ENCODE peak calls at places on chromosomes 7 and 10, in five cellular contexts. E is K562, Q is suprapubic skin, A is A549, F is HepG2. T is an unnamed sample.

GRCh38 chr7:70696139-70696782 is 435.7 kb upstream of the GALNT17 start:
- DNase-seq in E (no peak), F (no peak), Q (no peak), A (peak), T (no peak)

GRCh38 chr7:134720091-134720935 is 59.1 kb upstream of the CALD1 start:
- DNase-seq in A (no peak), E (no peak), Q (no peak), F (no peak), T (no peak)

GRCh38 chr10:104683567-104683966 is 42.5 kb downstream of the SORCS3 start:
- DNase-seq in Q (no peak), E (no peak), F (no peak), A (no peak), T (no peak)

GRCh38 chr7:129376778-129377700 is 57.2 kb upstream of the STRIP2 start:
- DNase-seq in Q (no peak), E (no peak), A (no peak), F (no peak), T (no peak)

GRCh38 chr10:22308390-22308789 is 7.8 kb upstream of the COMMD3 start:
- DNase-seq in F (no peak), E (no peak), Q (no peak), A (peak), T (no peak)

GRCh38 chr10:23325132-23325531 is 19.5 kb downstream of the C10orf67 start:
- DNase-seq in F (no peak), Q (no peak), E (no peak), A (no peak), T (no peak)

GRCh38 chr7:151010307-151011096 is 13.8 kb downstream of the ATG9B start:
- DNase-seq in A (no peak), E (peak), F (no peak), Q (no peak), T (no peak)

GRCh38 chr7:45596665-45597095 is 22.5 kb downstream of the ADCY1 start:
- DNase-seq in A (no peak), F (no peak), E (no peak), Q (no peak), T (no peak)

GRCh38 chr10:62632071-62632809 is 172.3 kb upstream of the ADO start:
- DNase-seq in A (peak), F (no peak), Q (no peak), E (no peak), T (no peak)

GRCh38 chr7:29596593-29597178 is 33.1 kb downstream of the PRR15 start:
- DNase-seq in E (no peak), F (no peak), A (no peak), Q (no peak), T (no peak)

GRCh38 chr10:58237014-58237830 is 30.5 kb downstream of the IPMK start:
- DNase-seq in F (peak), Q (no peak), E (no peak), A (peak), T (no peak)

GRCh38 chr10:133039823-133040704 is 47.7 kb upstream of the ADGRA1 start:
- DNase-seq in F (no peak), A (no peak), E (no peak), Q (no peak), T (no peak)

GRCh38 chr10:79104264-79104954 is 35.6 kb downstream of the ZMIZ1 start:
- DNase-seq in Q (no peak), E (no peak), A (no peak), F (no peak), T (peak)

GRCh38 chr7:38162036-38162435 is 16.0 kb upstream of the STARD3NL start:
- DNase-seq in F (no peak), E (no peak), A (no peak), Q (no peak), T (no peak)

GRCh38 chr10:119209050-119209735 is 1.8 kb downstream of the GRK5 start:
- DNase-seq in F (peak), Q (peak), A (peak), E (peak), T (peak)

GRCh38 chr7:79615466-79615865 is 162.0 kb upstream of the MAGI2 start:
- DNase-seq in Q (no peak), F (no peak), E (no peak), A (no peak), T (no peak)

GRCh38 chr10:60907972-60908371 is 36.0 kb downstream of the RHOBTB1 start:
- DNase-seq in Q (no peak), E (no peak), A (no peak), F (no peak), T (no peak)

GRCh38 chr10:48377751-48378585 is 71.5 kb downstream of the MAPK8 start:
- DNase-seq in F (no peak), E (no peak), A (no peak), Q (no peak), T (no peak)

GRCh38 chr10:28463676-28464395 is 69.1 kb upstream of the WAC start:
- DNase-seq in F (no peak), Q (no peak), E (no peak), A (no peak), T (no peak)

GRCh38 chr7:38675500-38676106 is 44.4 kb upstream of the AMPH start:
- DNase-seq in A (no peak), F (no peak), E (no peak), Q (no peak), T (no peak)

GRCh38 chr7:92730808-92731207 is 105.6 kb downstream of the CDK6 start:
- DNase-seq in E (no peak), Q (no peak), F (no peak), A (no peak), T (no peak)

GRCh38 chr10:121183241-121183640 is 332.1 kb downstream of the WDR11 start:
- DNase-seq in Q (no peak), A (no peak), E (no peak), F (no peak), T (no peak)

GRCh38 chr7:26167293-26167934 is 15.4 kb downstream of the NFE2L3 start:
- DNase-seq in A (no peak), Q (no peak), F (no peak), E (no peak), T (no peak)

GRCh38 chr10:25934673-25935139 is 677 bp downstream of the MYO3A start:
- DNase-seq in A (peak), F (no peak), Q (no peak), E (peak), T (no peak)

GRCh38 chr7:158816995-158817394 is 12.3 kb downstream of the ESYT2 start:
- DNase-seq in Q (no peak), A (no peak), E (peak), F (no peak), T (no peak)

GRCh38 chr7:114086906-114087651 is 168.3 kb upstream of the PPP1R3A start:
- DNase-seq in A (no peak), Q (peak), F (no peak), E (no peak), T (peak)

GRCh38 chr7:26705567-26705966 is 158.8 kb downstream of the SKAP2 start:
- DNase-seq in A (peak), F (peak), Q (no peak), E (no peak), T (no peak)

GRCh38 chr10:102268333-102268999 is 23.1 kb downstream of the GBF1 start:
- DNase-seq in E (no peak), F (no peak), Q (no peak), A (no peak), T (no peak)

GRCh38 chr10:110892602-110893001 is 20.9 kb downstream of the PDCD4 start:
- DNase-seq in E (no peak), F (no peak), A (no peak), Q (no peak), T (no peak)

GRCh38 chr7:137968890-137969289 is 33.0 kb downstream of the CREB3L2 start:
- DNase-seq in Q (no peak), E (no peak), A (no peak), F (no peak), T (no peak)

GRCh38 chr10:114023198-114023597 is 20.5 kb upstream of the ADRB1 start:
- DNase-seq in F (no peak), E (no peak), Q (no peak), A (no peak), T (no peak)

GRCh38 chr7:159097661-159098423 is 46.8 kb downstream of the VIPR2 start:
- DNase-seq in Q (peak), F (no peak), A (no peak), E (no peak), T (peak)

GRCh38 chr7:67535590-67535989 is 539.0 kb downstream of the TYW1 start:
- DNase-seq in F (no peak), Q (no peak), A (no peak), E (no peak), T (no peak)

GRCh38 chr10:11197266-11197712 is 179.6 kb downstream of the CELF2 start:
- DNase-seq in Q (no peak), E (no peak), F (no peak), A (no peak), T (no peak)

GRCh38 chr7:90945104-90945752 is 319.0 kb upstream of the FZD1 start:
- DNase-seq in A (no peak), E (no peak), F (no peak), Q (no peak), T (no peak)

GRCh38 chr7:12909483-12909882 is 222.1 kb downstream of the ARL4A start:
- DNase-seq in F (no peak), E (no peak), A (no peak), Q (no peak), T (no peak)

GRCh38 chr7:28529755-28530154 is 117.4 kb downstream of the CREB5 start:
- DNase-seq in F (no peak), Q (no peak), A (no peak), E (no peak), T (no peak)

GRCh38 chr10:96082748-96083147 is 39.4 kb downstream of the CCNJ start:
- DNase-seq in F (no peak), Q (no peak), E (no peak), A (no peak), T (no peak)

GRCh38 chr10:96077181-96077580 is 33.8 kb downstream of the CCNJ start:
- DNase-seq in E (no peak), Q (no peak), F (no peak), A (no peak), T (no peak)

GRCh38 chr10:96082153-96082552 is 38.8 kb downstream of the CCNJ start:
- DNase-seq in A (no peak), Q (no peak), E (no peak), F (no peak), T (no peak)
- TF ChIP-seq EP300 in A (no peak), Q (no peak), E (no peak), F (no peak), T (no peak)

GRCh38 chr10:63716174-63716573 is 195.0 kb downstream of the REEP3 start:
- DNase-seq in F (no peak), Q (no peak), E (no peak), A (no peak), T (no peak)

GRCh38 chr10:63711361-63711760 is 190.2 kb downstream of the REEP3 start:
- DNase-seq in Q (no peak), A (no peak), F (no peak), E (no peak), T (no peak)

GRCh38 chr10:63711866-63712716 is 190.9 kb downstream of the REEP3 start:
- DNase-seq in Q (peak), F (peak), E (no peak), A (peak), T (peak)

GRCh38 chr10:63712717-63713115 is 191.5 kb downstream of the REEP3 start:
- DNase-seq in A (no peak), F (no peak), Q (no peak), E (no peak), T (no peak)

GRCh38 chr10:63713191-63714144 is 192.3 kb downstream of the REEP3 start:
- DNase-seq in E (no peak), Q (no peak), A (peak), F (peak), T (peak)
- TF ChIP-seq EP300 in E (no peak), Q (no peak), A (no peak), F (no peak), T (peak)

DNA sequence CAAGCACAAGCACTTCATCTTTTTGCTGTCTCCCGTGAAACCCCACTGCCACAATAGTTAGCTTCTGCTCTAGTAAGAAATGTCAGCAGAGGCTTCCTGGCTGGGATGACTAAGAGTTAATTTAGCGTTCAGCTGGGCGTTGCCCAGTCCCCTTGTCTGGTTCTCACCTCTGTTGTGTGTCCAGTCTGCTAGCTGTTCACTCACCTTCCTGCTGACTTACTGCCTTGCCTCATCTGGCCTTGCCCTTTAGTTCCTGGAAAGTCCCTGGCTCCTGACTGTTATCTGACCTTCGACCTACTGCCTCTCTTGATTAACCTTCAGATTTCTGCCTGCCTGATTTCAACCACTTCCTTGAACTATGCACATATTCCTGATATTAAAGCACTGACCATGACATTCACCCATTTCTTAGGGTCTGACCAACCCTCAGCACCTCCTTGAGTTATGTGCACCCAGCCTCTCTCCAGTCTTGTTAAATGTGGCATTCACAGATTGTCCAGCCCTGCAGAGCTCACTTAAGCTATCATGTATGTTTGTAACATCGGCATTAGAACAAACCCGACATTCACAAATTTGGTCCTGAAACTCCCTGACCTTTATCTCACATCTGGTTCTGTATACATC is 30.3 kb downstream of the C7orf33 start:
- DNase-seq in F (peak), E (no peak), Q (no peak), A (peak), T (no peak)
- TF ChIP-seq EP300 in F (no peak), E (no peak), Q (no peak), A (no peak), T (no peak)

DNA sequence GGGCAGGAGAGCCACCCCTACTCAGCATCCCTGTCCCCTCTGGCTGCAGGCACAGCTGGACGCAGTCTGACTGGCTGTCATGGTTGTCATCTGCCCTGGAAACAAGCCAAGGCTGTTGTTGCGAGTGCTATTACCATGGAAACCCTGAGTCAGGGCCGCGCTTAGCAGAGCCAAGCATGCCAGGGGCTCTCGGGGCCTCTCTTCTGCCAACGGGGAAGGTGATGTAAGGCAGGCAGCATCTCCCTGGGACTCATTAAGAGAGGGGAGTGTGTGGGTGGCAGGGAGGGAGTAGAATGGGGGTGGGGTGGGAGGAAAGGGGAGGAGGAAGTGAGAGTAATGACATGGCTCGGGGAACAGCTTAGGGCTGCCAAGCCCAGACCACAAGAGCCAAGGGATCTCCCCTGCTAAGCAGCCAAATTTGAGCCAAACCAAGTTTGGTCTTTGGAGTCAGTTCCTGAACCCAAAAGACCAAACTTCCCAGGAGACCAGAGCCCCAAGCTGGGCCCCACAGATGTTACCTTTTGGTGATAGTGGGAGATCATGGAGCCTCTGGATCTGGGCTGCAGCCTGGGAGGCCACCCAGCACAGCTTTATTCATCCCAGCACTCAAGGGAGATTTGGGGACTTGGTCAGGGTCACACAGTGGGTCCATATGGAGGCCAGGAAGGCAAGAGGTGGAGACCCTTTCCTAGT is 67.6 kb downstream of the TMEM130 start:
- DNase-seq in Q (no peak), A (peak), F (peak), E (peak), T (no peak)
- TF ChIP-seq EP300 in Q (no peak), A (no peak), F (no peak), E (no peak), T (no peak)

GRCh38 chr7:48098846-48099245 is 9.8 kb downstream of the UPP1 start:
- DNase-seq in Q (no peak), F (no peak), A (no peak), E (no peak), T (no peak)

GRCh38 chr7:48099781-48100180 is 10.7 kb downstream of the UPP1 start:
- DNase-seq in E (no peak), F (no peak), Q (no peak), A (no peak), T (no peak)

GRCh38 chr7:48102530-48102929 is 13.5 kb downstream of the UPP1 start:
- DNase-seq in Q (no peak), E (no peak), F (no peak), A (no peak), T (no peak)

GRCh38 chr7:48101880-48102448 is 12.9 kb downstream of the UPP1 start:
- DNase-seq in A (no peak), Q (no peak), E (no peak), F (peak), T (no peak)

DNA sequence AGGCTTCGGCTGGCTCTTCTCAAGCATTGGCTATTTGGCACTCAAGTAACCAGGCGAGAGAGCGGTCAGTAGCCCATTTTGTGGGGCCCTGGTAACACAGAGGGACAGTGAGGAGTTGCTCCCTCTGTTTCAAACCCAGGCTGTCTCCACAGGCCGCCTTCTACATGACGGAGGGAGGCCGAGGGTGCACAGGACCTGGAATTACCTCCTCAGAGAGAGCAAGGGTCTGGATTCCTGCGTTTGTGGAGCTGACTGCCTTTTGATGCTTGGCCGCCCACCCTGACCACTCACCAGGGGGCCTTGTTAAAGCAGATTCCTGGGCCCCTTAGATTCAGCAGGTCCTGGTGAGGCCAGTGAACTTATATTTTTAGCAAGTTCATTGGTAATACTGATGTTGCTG is 12.3 kb downstream of the UPP1 start:
- DNase-seq in F (no peak), Q (no peak), A (no peak), E (no peak), T (no peak)
- TF ChIP-seq EP300 in F (no peak), Q (no peak), A (no peak), E (no peak), T (no peak)

GRCh38 chr10:5924889-5925288 is 34.8 kb downstream of the FBH1 start:
- DNase-seq in A (no peak), E (no peak), F (no peak), Q (no peak), T (no peak)
- TF ChIP-seq EP300 in A (no peak), E (no peak), F (no peak), Q (no peak), T (no peak)

GRCh38 chr7:81331061-81332018 is 412.5 kb upstream of the SEMA3C start:
- DNase-seq in E (no peak), A (no peak), F (no peak), Q (no peak), T (no peak)
- TF ChIP-seq EP300 in E (no peak), A (no peak), F (no peak), Q (no peak), T (no peak)